ENCODE peak calls at places on chromosomes 13 and 19, in seven cellular contexts. D is breast epithelium; Z is CD4-positive, alpha-beta T cell; A is foreskin keratinocyte; X is left ventricle myocardium inferior; N is ovary; V is GM13977. S is an unnamed sample.

GRCh38 chr13:95386370-95386769 is 85.1 kb upstream of the ABCC4 start:
- DNase-seq in D (no peak), Z (no peak), A (no peak), X (no peak), N (no peak), V (no peak), S (no peak)

GRCh38 chr13:107512551-107512950 is 702.8 kb downstream of the LIG4 start:
- DNase-seq in D (no peak), Z (no peak), A (no peak), X (no peak), N (no peak), V (no peak), S (no peak)

GRCh38 chr19:5038631-5039271 is 69.8 kb downstream of the KDM4B start:
- DNase-seq in D (no peak), Z (no peak), A (peak), X (no peak), N (no peak), V (peak), S (no peak)

GRCh38 chr19:54137913-54138776 is 583 bp downstream of the CNOT3 start:
- DNase-seq in D (no peak), Z (no peak), A (no peak), X (no peak), N (no peak), V (peak), S (no peak)

GRCh38 chr19:4058696-4059492 is 7.8 kb downstream of the ZBTB7A start:
- DNase-seq in D (no peak), Z (no peak), A (no peak), X (no peak), N (peak), V (no peak), S (no peak)

GRCh38 chr19:31054430-31054829 is 294.8 kb downstream of the TSHZ3 start:
- DNase-seq in D (no peak), Z (peak), A (peak), X (peak), N (no peak), V (no peak), S (no peak)

GRCh38 chr19:18097993-18098890 is 664 bp downstream of the MAST3 start:
- DNase-seq in D (no peak), Z (no peak), A (no peak), X (no peak), N (no peak), V (no peak), S (no peak)

GRCh38 chr19:46915386-46915785 is 54.6 kb downstream of the ARHGAP35 start:
- DNase-seq in D (no peak), Z (no peak), A (no peak), X (no peak), N (no peak), V (no peak), S (no peak)

GRCh38 chr19:47414469-47414868 is 4.9 kb downstream of the MEIS3 start:
- DNase-seq in D (no peak), Z (no peak), A (no peak), X (no peak), N (no peak), V (no peak), S (no peak)

GRCh38 chr13:31154939-31155338 is 6.8 kb downstream of the HSPH1 start:
- DNase-seq in D (no peak), Z (no peak), A (no peak), X (no peak), N (no peak), V (no peak), S (no peak)

GRCh38 chr13:78160793-78161192 is 242.2 kb upstream of the EDNRB start:
- DNase-seq in D (no peak), Z (no peak), A (peak), X (no peak), N (no peak), V (peak), S (no peak)

GRCh38 chr19:12789904-12790619 is 1.2 kb upstream of the JUNB start:
- DNase-seq in D (peak), Z (peak), A (peak), X (peak), N (peak), V (peak), S (peak)

GRCh38 chr19:30390356-30390988 is 18.3 kb downstream of the ZNF536 start:
- DNase-seq in D (no peak), Z (no peak), A (no peak), X (no peak), N (no peak), V (no peak), S (no peak)

GRCh38 chr13:42041684-42042035 is 6.8 kb upstream of the DGKH start:
- DNase-seq in D (peak), Z (no peak), A (peak), X (peak), N (peak), V (peak), S (peak)

GRCh38 chr19:39083983-39084731 is at the start of gene ACP7:
- DNase-seq in D (no peak), Z (no peak), A (no peak), X (no peak), N (no peak), V (peak), S (no peak)

GRCh38 chr13:83752141-83752540 is 130.1 kb downstream of the SLITRK1 start:
- DNase-seq in D (no peak), Z (no peak), A (peak), X (no peak), N (no peak), V (no peak), S (no peak)

GRCh38 chr13:18959996-18960395 is 221.6 kb downstream of the TUBA3C start:
- DNase-seq in D (no peak), Z (no peak), A (no peak), X (no peak), N (no peak), V (no peak), S (no peak)

GRCh38 chr13:102090532-102090931 is 311.3 kb downstream of the FGF14 start:
- DNase-seq in D (no peak), Z (no peak), A (no peak), X (no peak), N (no peak), V (no peak), S (no peak)

GRCh38 chr19:54662730-54663129 is at the start of gene LILRB4:
- DNase-seq in D (no peak), Z (no peak), A (no peak), X (peak), N (no peak), V (peak), S (no peak)

GRCh38 chr13:110280996-110281688 is 25.8 kb downstream of the COL4A1 start:
- DNase-seq in D (no peak), Z (no peak), A (no peak), X (peak), N (no peak), V (no peak), S (no peak)

GRCh38 chr13:104571161-104571889 is 1505.1 kb upstream of the SLC10A2 start:
- DNase-seq in D (peak), Z (no peak), A (peak), X (no peak), N (peak), V (no peak), S (no peak)

GRCh38 chr19:5246554-5247155 is 94.0 kb downstream of the PTPRS start:
- DNase-seq in D (no peak), Z (no peak), A (no peak), X (no peak), N (no peak), V (peak), S (no peak)

GRCh38 chr13:35818577-35819165 is 312.5 kb downstream of the DCLK1 start:
- DNase-seq in D (no peak), Z (no peak), A (peak), X (no peak), N (no peak), V (peak), S (no peak)

GRCh38 chr13:25905411-25906010 is 146.3 kb downstream of the SHISA2 start:
- DNase-seq in D (no peak), Z (no peak), A (no peak), X (no peak), N (no peak), V (no peak), S (no peak)

DNA sequence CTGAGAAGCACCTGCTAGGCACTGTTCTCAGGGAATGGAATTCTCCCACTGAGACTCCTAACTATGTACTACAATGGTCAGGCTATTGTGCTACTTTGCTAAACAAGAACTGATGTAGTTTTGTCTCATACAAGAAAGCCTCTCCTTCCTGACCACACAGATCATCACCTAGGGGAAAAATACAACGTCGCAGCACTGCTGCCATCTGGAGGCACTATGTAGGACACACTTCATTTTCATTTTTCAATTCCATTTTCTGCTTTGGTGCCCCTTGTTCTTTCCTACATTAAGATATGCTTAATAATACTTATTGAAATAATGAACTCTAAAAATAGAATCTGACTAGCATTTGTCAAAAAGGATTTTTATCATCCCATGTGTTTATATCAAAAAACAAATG is 21.1 kb downstream of the PROSER1 start:
- DNase-seq in D (no peak), Z (no peak), A (peak), X (no peak), N (no peak), V (peak), S (no peak)
- TF ChIP-seq CTCF in D (no peak), Z (peak), A (peak), X (peak), N (no peak), V (peak), S (no peak)

GRCh38 chr13:100660761-100661160 is 13.8 kb downstream of the TMTC4 start:
- DNase-seq in D (no peak), Z (no peak), A (no peak), X (no peak), N (no peak), V (no peak), S (no peak)
- TF ChIP-seq CTCF in D (no peak), Z (no peak), A (no peak), X (no peak), N (no peak), V (no peak), S (no peak)

GRCh38 chr13:28140433-28141125 is 2.2 kb downstream of the PAN3 start:
- DNase-seq in D (no peak), Z (no peak), A (peak), X (no peak), N (no peak), V (no peak), S (no peak)

GRCh38 chr13:28136916-28137315 is 1.4 kb upstream of the PAN3 start:
- DNase-seq in D (no peak), Z (no peak), A (no peak), X (no peak), N (no peak), V (peak), S (no peak)

GRCh38 chr13:28138756-28139470 is 568 bp downstream of the PAN3 start:
- DNase-seq in D (peak), Z (peak), A (peak), X (peak), N (peak), V (peak), S (peak)

GRCh38 chr13:28137556-28137955 is 789 bp upstream of the PAN3 start:
- DNase-seq in D (no peak), Z (no peak), A (peak), X (no peak), N (peak), V (no peak), S (no peak)

DNA sequence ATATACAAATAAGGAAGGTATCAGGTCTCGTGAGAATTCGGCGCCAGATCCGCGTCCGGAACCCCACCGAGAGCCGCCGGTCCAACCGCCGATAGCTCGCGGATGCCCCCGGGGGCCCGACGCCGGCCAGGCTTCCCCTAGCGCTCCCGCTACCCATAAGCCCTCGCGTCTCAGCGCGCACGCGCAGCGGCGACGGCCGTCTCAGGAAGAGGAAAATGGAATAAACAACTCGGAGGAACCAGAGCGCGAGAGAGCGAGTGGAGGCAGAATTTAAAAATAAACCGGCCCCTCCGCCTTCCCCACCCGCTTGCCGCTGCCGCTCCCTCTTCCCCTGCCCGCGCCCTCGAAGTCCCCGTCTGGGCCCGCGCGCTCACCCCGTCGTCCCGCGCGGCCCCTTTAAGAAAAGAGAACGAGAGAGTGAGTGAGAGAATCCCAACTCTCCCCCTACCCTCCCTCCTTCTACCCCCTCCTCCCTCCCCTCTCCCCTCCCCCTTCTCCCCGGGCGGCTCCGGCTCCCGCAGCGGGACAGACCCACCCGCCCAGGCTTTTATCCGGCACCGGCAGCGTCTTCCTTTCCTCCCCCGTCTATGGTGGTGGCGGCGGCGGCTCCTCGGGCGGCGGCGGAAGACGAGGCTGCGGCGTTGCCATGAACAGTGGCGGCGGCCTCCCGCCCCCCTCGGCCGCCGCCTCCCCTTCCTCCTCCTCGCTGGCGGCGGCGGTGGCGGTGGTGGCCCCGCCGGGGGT is at the start of gene PAN3:
- DNase-seq in D (peak), Z (peak), A (peak), X (peak), N (peak), V (peak), S (peak)
- TF ChIP-seq CTCF in D (no peak), Z (no peak), A (peak), X (peak), N (no peak), V (peak), S (no peak)

GRCh38 chr19:35618857-35619256 is 6.3 kb downstream of the HAUS5 start:
- DNase-seq in D (no peak), Z (no peak), A (no peak), X (no peak), N (no peak), V (no peak), S (no peak)
- TF ChIP-seq CTCF in D (no peak), Z (no peak), A (peak), X (no peak), N (no peak), V (no peak), S (no peak)

DNA sequence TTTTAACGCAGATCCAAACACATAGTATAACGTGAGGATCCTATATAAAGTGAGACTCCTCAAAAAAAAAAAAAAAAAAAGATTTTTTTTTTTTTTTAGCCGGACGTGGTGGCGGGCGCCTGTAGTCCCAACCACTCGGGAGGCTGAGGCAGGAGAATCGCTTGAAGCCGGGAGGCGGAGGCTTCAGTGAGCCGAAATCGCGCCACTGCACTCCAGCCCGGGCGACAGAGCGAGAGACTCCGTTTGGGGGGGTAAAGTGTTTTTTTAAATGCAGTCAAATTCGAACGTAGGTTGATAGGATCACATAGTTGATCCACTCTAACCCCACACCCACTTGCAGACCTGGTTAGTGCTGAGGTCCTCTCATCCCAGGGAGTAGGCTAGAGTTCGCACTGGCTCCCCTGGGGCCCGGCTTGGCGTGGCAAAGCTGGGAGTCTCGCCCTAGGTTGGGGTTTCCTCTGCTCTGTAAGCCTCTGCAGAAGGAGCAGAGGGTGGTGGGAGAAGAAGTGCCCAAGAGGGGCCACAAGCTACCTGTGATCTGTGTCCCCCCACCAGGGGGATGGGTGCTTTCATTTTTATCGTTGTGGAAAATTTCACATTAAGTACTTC is 6.5 kb downstream of the RNF225 start:
- DNase-seq in D (no peak), Z (no peak), A (no peak), X (no peak), N (peak), V (no peak), S (no peak)
- TF ChIP-seq CTCF in D (no peak), Z (peak), A (no peak), X (no peak), N (no peak), V (no peak), S (no peak)

GRCh38 chr19:40530091-40530901 is 46.4 kb upstream of the SHKBP1 start:
- DNase-seq in D (no peak), Z (no peak), A (no peak), X (no peak), N (peak), V (peak), S (no peak)
- TF ChIP-seq CTCF in D (no peak), Z (no peak), A (peak), X (no peak), N (no peak), V (peak), S (no peak)

GRCh38 chr13:21081926-21082325 is 20.5 kb upstream of the LATS2 start:
- DNase-seq in D (no peak), Z (no peak), A (no peak), X (no peak), N (no peak), V (no peak), S (no peak)
- TF ChIP-seq CTCF in D (no peak), Z (no peak), A (no peak), X (no peak), N (no peak), V (no peak), S (no peak)

GRCh38 chr19:16831531-16831930 is 2.3 kb downstream of the SIN3B start:
- DNase-seq in D (no peak), Z (no peak), A (no peak), X (no peak), N (no peak), V (no peak), S (no peak)

GRCh38 chr19:16841391-16841926 is 12.3 kb downstream of the SIN3B start:
- DNase-seq in D (no peak), Z (no peak), A (no peak), X (no peak), N (no peak), V (no peak), S (no peak)

GRCh38 chr19:16836906-16837362 is 7.7 kb downstream of the SIN3B start:
- DNase-seq in D (no peak), Z (no peak), A (no peak), X (no peak), N (no peak), V (no peak), S (no peak)

GRCh38 chr19:16834747-16835146 is 5.5 kb downstream of the SIN3B start:
- DNase-seq in D (no peak), Z (no peak), A (peak), X (no peak), N (no peak), V (no peak), S (no peak)

DNA sequence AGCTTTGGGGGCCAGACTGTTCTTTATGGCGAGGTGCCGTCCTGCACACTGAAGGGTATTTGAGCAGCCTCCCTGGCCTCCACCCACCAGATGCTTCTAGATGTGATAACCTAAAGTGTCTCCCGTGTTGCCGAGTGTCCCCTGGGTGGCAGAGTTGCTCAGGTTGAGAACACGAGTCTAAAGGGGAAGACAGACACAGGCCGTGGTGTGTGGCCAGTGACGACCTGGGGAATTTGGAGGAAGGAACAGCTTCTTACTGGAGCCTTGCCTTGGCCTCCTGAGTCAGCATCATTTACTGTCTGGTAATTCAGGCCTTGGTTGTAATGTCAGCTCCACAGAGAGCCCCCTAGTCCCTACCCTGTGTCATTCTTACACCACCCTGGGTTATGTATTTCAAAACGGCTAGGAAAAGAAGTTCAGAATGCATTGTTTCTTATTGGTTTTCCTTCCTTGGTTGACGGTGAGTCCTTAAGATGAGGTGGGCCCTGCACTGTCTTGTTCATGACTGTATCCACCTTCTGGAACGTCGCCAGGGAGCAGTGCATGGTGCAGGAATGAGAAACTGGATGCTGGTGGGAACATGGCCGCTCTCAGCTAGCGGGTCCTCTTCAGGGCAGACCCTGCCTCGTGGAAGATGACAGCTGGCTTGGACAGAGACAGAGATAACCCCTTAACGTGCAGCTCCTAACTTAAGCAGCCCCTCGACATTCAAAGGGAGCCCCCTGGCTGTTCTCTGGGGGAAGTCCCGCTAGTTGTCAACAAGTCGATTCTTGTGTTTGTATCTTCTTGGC is 7.1 kb downstream of the SIN3B start:
- DNase-seq in D (peak), Z (no peak), A (peak), X (no peak), N (no peak), V (peak), S (no peak)
- TF ChIP-seq CTCF in D (no peak), Z (no peak), A (peak), X (peak), N (no peak), V (peak), S (no peak)

S was measured in omental fat pad.